ENCODE peak calls at places on chromosome 6, in four cellular contexts. E is mesendoderm, J is IMR-90, G is H1. H is an unnamed sample.

GRCh38 chr6:104771258-104771832 is 88.4 kb downstream of the HACE1 start:
- DNase-seq in G (no peak), E (peak; percentile 36), J (peak; percentile 44), H (no peak)

GRCh38 chr6:31465718-31466117 is 32.2 kb upstream of the MICB start:
- DNase-seq in G (no peak), E (no peak), J (no peak), H (no peak)

GRCh38 chr6:44258921-44259320 is 1.6 kb upstream of the SLC35B2 start:
- DNase-seq in G (no peak), J (no peak), E (no peak), H (no peak)

GRCh38 chr6:37800904-37801669 is 18.4 kb upstream of the ZFAND3 start:
- DNase-seq in J (no peak), E (no peak), G (no peak), H (no peak)

GRCh38 chr6:137856138-137856898 is 10.7 kb upstream of the TNFAIP3 start:
- DNase-seq in G (no peak), E (no peak), J (no peak), H (no peak)

GRCh38 chr6:104617541-104618072 is 242.1 kb downstream of the HACE1 start:
- DNase-seq in E (no peak), G (no peak), J (no peak), H (no peak)

GRCh38 chr6:83190596-83190995 is 2.5 kb downstream of the PGM3 start:
- DNase-seq in E (peak; percentile 62), G (no peak), J (no peak), H (no peak)

GRCh38 chr6:107458687-107459282 is 579 bp downstream of the PDSS2 start:
- DNase-seq in G (no peak), J (peak; percentile 22), E (peak; percentile 46), H (peak; percentile 43)

GRCh38 chr6:10968776-10969175 is 75.3 kb downstream of the ELOVL2 start:
- DNase-seq in G (no peak), J (peak; percentile 95), E (no peak), H (no peak)

GRCh38 chr6:25659633-25660368 is 7.8 kb downstream of the SCGN start:
- DNase-seq in J (no peak), G (no peak), E (no peak), H (no peak)

GRCh38 chr6:161631676-161632194 is 357.9 kb upstream of the AGPAT4 start:
- DNase-seq in J (no peak), E (no peak), G (no peak), H (no peak)

GRCh38 chr6:88992741-88993557 is 29.5 kb upstream of the RNGTT start:
- DNase-seq in J (no peak), E (no peak), G (no peak), H (no peak)

GRCh38 chr6:107329063-107329462 is 130.3 kb downstream of the PDSS2 start:
- DNase-seq in E (no peak), J (no peak), G (no peak), H (no peak)

GRCh38 chr6:31403283-31403989 is at the start of gene MICA:
- DNase-seq in E (peak; percentile 96), J (peak; percentile 79), G (peak; percentile 94), H (peak; percentile 94)

GRCh38 chr6:27178001-27178730 is 69.3 kb upstream of the PRSS16 start:
- DNase-seq in J (peak; percentile 94), G (no peak), E (peak; percentile 93), H (peak; percentile 84)

GRCh38 chr6:30142665-30143064 is 6.7 kb downstream of the TRIM40 start:
- DNase-seq in G (no peak), E (no peak), J (no peak), H (no peak)

GRCh38 chr6:140153703-140154102 is 779.3 kb upstream of the CITED2 start:
- DNase-seq in E (no peak), G (no peak), J (peak; percentile 50), H (no peak)

GRCh38 chr6:36120539-36120938 is 9.8 kb upstream of the MAPK13 start:
- DNase-seq in G (no peak), J (no peak), E (peak; percentile 78), H (no peak)

GRCh38 chr6:155181498-155181897 is 82.3 kb upstream of the CLDN20 start:
- DNase-seq in G (no peak), E (no peak), J (no peak), H (no peak)

GRCh38 chr6:2378891-2379652 is 133.7 kb upstream of the GMDS start:
- DNase-seq in J (peak; percentile 82), E (no peak), G (no peak), H (no peak)

GRCh38 chr6:142893088-142893487 is 51.9 kb downstream of the HIVEP2 start:
- DNase-seq in J (peak; percentile 86), E (no peak), G (no peak), H (no peak)

GRCh38 chr6:168117942-168118341 is 38.9 kb upstream of the FRMD1 start:
- DNase-seq in E (no peak), J (no peak), G (peak; percentile 47), H (peak; percentile 31)

GRCh38 chr6:53294095-53294494 is 54.7 kb downstream of the ELOVL5 start:
- DNase-seq in G (peak; percentile 64), E (peak; percentile 68), J (no peak), H (peak; percentile 66)

GRCh38 chr6:11163932-11164331 is 52.4 kb upstream of the ERVFRD-1 start:
- DNase-seq in J (no peak), G (no peak), E (no peak), H (no peak)

GRCh38 chr6:143187173-143187908 is 126.7 kb downstream of the AIG1 start:
- DNase-seq in J (peak; percentile 74), E (no peak), G (no peak), H (no peak)

GRCh38 chr6:33627876-33628275 is 6.8 kb downstream of the ITPR3 start:
- DNase-seq in J (no peak), G (no peak), E (no peak), H (no peak)

GRCh38 chr6:88702956-88703556 is 260.4 kb downstream of the RNGTT start:
- DNase-seq in E (no peak), G (no peak), J (no peak), H (no peak)

GRCh38 chr6:30842754-30843610 is 41.3 kb upstream of the DDR1 start:
- DNase-seq in E (no peak), J (no peak), G (no peak), H (no peak)

GRCh38 chr6:154800338-154800737 is 67.1 kb downstream of the SCAF8 start:
- DNase-seq in J (no peak), E (no peak), G (no peak), H (no peak)

GRCh38 chr6:33374359-33374910 is 17.2 kb upstream of the KIFC1 start:
- DNase-seq in G (no peak), E (no peak), J (no peak), H (no peak)

GRCh38 chr6:150196942-150197745 is 54.3 kb downstream of the PPP1R14C start:
- DNase-seq in G (no peak), J (no peak), E (no peak), H (no peak)

GRCh38 chr6:168016176-168016620 is 18.7 kb downstream of the KIF25 start:
- DNase-seq in G (peak; percentile 36), J (no peak), E (no peak), H (no peak)

GRCh38 chr6:27986928-27987725 is 30.1 kb downstream of the OR2B6 start:
- DNase-seq in E (no peak), J (peak; percentile 0), G (no peak), H (no peak)

GRCh38 chr6:70669133-70669532 is 1.4 kb downstream of the SMAP1 start:
- DNase-seq in G (no peak), E (no peak), J (peak; percentile 12), H (no peak)

GRCh38 chr6:70667711-70668498 is at the start of gene SMAP1:
- DNase-seq in E (peak; percentile 94), J (peak; percentile 84), G (peak; percentile 93), H (peak; percentile 95)

GRCh38 chr6:70666726-70667125 is 957 bp upstream of the SMAP1 start:
- DNase-seq in G (no peak), J (no peak), E (no peak), H (no peak)

GRCh38 chr6:70667256-70667710 is 400 bp upstream of the SMAP1 start:
- DNase-seq in E (no peak), J (no peak), G (no peak), H (no peak)

DNA sequence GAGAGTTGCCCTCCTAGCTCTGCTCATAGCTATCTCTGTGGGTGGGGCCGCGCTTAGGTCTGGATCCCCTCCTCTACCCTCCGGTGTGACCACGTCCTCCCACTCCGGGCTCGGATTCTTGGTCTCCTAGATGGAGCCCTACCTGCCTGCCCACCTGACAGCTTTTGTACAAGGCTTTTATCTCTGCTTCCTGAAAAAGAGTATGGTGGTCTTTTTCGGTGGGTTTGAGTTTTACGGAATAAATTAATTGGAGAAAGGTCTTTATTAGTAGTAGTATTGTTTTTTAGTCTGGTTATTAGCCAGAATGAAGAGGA is 773 bp downstream of the SMAP1 start:
- DNase-seq in G (no peak), E (no peak), J (no peak), H (no peak)
- H3K18ac ChIP-seq in G (peak overlapping the region; percentile 41), E (no peak overlapping the region), J (no peak overlapping the region), H (no peak overlapping the region)

DNA sequence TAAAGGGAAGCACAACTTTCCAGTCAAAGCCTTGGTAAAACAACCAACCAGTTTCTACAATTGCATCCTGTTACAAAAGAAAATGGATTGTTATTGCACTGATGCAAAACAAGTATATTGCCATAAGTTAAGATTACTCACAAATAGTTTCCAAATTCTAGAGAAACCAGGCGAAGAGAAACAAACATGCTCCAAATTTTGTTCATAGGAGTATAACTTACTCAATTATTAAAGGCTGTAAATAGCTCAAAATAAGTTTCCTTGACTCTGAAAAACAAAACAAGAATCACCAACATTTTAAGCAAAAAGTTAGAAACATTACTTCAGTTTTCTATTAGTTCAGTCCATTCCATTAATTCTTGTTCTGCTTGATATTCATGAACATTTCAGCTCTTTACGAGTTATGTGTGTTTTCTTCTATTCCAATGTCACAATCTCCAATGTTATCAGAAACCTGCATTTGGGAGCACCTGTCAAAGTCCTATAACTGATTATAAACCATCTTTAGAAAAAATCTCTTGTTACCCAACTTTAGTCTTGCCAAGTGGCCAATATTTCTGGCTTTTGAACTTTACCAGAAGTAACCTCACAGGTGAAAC is 137.9 kb upstream of the THBS2 start:
- DNase-seq in J (no peak), G (no peak), E (no peak), H (no peak)
- H3K56ac ChIP-seq in J (no peak overlapping the region), G (no peak overlapping the region), E (no peak overlapping the region), H (no peak overlapping the region)

GRCh38 chr6:73577605-73578160 is 56.9 kb upstream of the EEF1A1 start:
- DNase-seq in J (no peak), E (peak; percentile 40), G (no peak), H (no peak)

GRCh38 chr6:73580247-73581149 is 59.7 kb upstream of the EEF1A1 start:
- DNase-seq in E (peak; percentile 99), J (peak; percentile 98), G (peak; percentile 94), H (peak; percentile 97)

GRCh38 chr6:73579851-73580246 is 59.0 kb upstream of the EEF1A1 start:
- DNase-seq in G (no peak), J (peak; percentile 91), E (peak; percentile 95), H (peak; percentile 79)

GRCh38 chr6:73581293-73581692 is 60.5 kb upstream of the EEF1A1 start:
- DNase-seq in E (no peak), J (no peak), G (no peak), H (no peak)

DNA sequence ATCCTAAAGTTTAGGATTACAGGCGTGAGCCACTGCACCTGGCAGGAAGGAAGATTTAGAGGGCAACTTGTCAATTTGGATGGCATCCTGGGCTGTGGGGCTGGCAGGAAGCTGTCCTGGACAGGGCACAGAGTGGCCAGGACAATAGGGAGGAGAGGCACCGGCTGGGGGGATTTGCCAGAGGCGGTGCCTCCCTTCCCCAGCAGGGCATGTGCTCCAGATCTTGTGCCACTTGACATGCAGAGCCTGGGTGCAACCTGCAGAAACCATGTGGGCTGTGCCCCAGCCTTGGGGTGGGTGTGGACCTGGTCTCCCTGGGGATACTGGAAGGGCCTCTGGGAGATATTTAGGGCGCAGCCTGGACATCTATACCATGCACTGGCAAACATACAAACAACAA is 58.6 kb upstream of the EEF1A1 start:
- DNase-seq in J (no peak), G (peak; percentile 62), E (no peak), H (peak; percentile 55)
- H3K9ac ChIP-seq in J (peak overlapping the region; percentile 43), G (no peak overlapping the region), E (peak overlapping the region; percentile 65), H (no peak overlapping the region)

GRCh38 chr6:19554356-19555225 is 282.6 kb upstream of the ID4 start:
- DNase-seq in G (no peak), E (no peak), J (no peak), H (no peak)
- H3K18ac ChIP-seq in G (no peak overlapping the region), E (no peak overlapping the region), J (no peak overlapping the region), H (no peak overlapping the region)